ENCODE peak calls at places on chromosomes 13 and 19, in eight cellular contexts. One of them, this sample, is unnamed. For H3K27me3, the result is how much of the 10 kb centered on the place peaks cover.

GRCh38 chr13:85241045-85241444 is 558.2 kb downstream of the SLITRK6 start:
- DNase-seq in AG04450: peak
- DNase-seq in tibial nerve: no peak
- DNase-seq in psoas muscle: no peak
- DNase-seq in PC-9: no peak
- DNase-seq in fibroblast of lung: peak
- DNase-seq in RWPE2: no peak
- DNase-seq in GM23338: no peak
- DNase-seq in this sample: no peak

GRCh38 chr19:52206481-52206880 is 16.6 kb downstream of the PPP2R1A start:
- DNase-seq in AG04450: no peak
- DNase-seq in tibial nerve: no peak
- DNase-seq in psoas muscle: peak
- DNase-seq in PC-9: no peak
- DNase-seq in fibroblast of lung: no peak
- DNase-seq in RWPE2: no peak
- DNase-seq in GM23338: no peak
- DNase-seq in this sample: no peak

GRCh38 chr19:58274771-58275199 is 4.0 kb upstream of the ZNF8 start:
- DNase-seq in AG04450: no peak
- DNase-seq in tibial nerve: no peak
- DNase-seq in psoas muscle: no peak
- DNase-seq in PC-9: no peak
- DNase-seq in fibroblast of lung: peak
- DNase-seq in RWPE2: no peak
- DNase-seq in GM23338: no peak
- DNase-seq in this sample: no peak

GRCh38 chr13:110874508-110874960 is 40.3 kb downstream of the ANKRD10 start:
- DNase-seq in AG04450: no peak
- DNase-seq in tibial nerve: peak
- DNase-seq in psoas muscle: peak
- DNase-seq in PC-9: peak
- DNase-seq in fibroblast of lung: peak
- DNase-seq in RWPE2: no peak
- DNase-seq in GM23338: peak
- DNase-seq in this sample: peak

GRCh38 chr19:16100524-16100923 is 11.2 kb upstream of the RAB8A start:
- DNase-seq in AG04450: no peak
- DNase-seq in tibial nerve: no peak
- DNase-seq in psoas muscle: no peak
- DNase-seq in PC-9: no peak
- DNase-seq in fibroblast of lung: no peak
- DNase-seq in RWPE2: no peak
- DNase-seq in GM23338: no peak
- DNase-seq in this sample: no peak

GRCh38 chr13:74556002-74556551 is 421.9 kb upstream of the KLF12 start:
- DNase-seq in AG04450: no peak
- DNase-seq in tibial nerve: no peak
- DNase-seq in psoas muscle: no peak
- DNase-seq in PC-9: no peak
- DNase-seq in fibroblast of lung: no peak
- DNase-seq in RWPE2: no peak
- DNase-seq in GM23338: no peak
- DNase-seq in this sample: no peak

GRCh38 chr13:97280478-97280877 is 58.3 kb downstream of the MBNL2 start:
- DNase-seq in AG04450: no peak
- DNase-seq in tibial nerve: no peak
- DNase-seq in psoas muscle: no peak
- DNase-seq in PC-9: peak
- DNase-seq in fibroblast of lung: peak
- DNase-seq in RWPE2: no peak
- DNase-seq in GM23338: no peak
- DNase-seq in this sample: no peak

GRCh38 chr19:813359-814107 is 8.2 kb downstream of the PLPPR3 start:
- DNase-seq in AG04450: no peak
- DNase-seq in tibial nerve: no peak
- DNase-seq in psoas muscle: no peak
- DNase-seq in PC-9: no peak
- DNase-seq in fibroblast of lung: no peak
- DNase-seq in RWPE2: no peak
- DNase-seq in GM23338: peak
- DNase-seq in this sample: no peak

GRCh38 chr19:11342429-11342828 is 3.0 kb upstream of the RAB3D start:
- DNase-seq in AG04450: no peak
- DNase-seq in tibial nerve: no peak
- DNase-seq in psoas muscle: no peak
- DNase-seq in PC-9: no peak
- DNase-seq in fibroblast of lung: no peak
- DNase-seq in RWPE2: no peak
- DNase-seq in GM23338: no peak
- DNase-seq in this sample: no peak

GRCh38 chr19:56120371-56121179 is 520 bp downstream of the ZNF787 start:
- DNase-seq in AG04450: no peak
- DNase-seq in tibial nerve: peak
- DNase-seq in psoas muscle: peak
- DNase-seq in PC-9: peak
- DNase-seq in fibroblast of lung: peak
- DNase-seq in RWPE2: no peak
- DNase-seq in GM23338: peak
- DNase-seq in this sample: peak

GRCh38 chr13:109918179-109918651 is 131.8 kb upstream of the IRS2 start:
- DNase-seq in AG04450: no peak
- DNase-seq in tibial nerve: no peak
- DNase-seq in psoas muscle: peak
- DNase-seq in PC-9: no peak
- DNase-seq in fibroblast of lung: peak
- DNase-seq in RWPE2: no peak
- DNase-seq in GM23338: no peak
- DNase-seq in this sample: no peak

GRCh38 chr19:47142779-47143178 is 12.1 kb downstream of the SAE1 start:
- DNase-seq in AG04450: no peak
- DNase-seq in tibial nerve: no peak
- DNase-seq in psoas muscle: no peak
- DNase-seq in PC-9: peak
- DNase-seq in fibroblast of lung: no peak
- DNase-seq in RWPE2: no peak
- DNase-seq in GM23338: no peak
- DNase-seq in this sample: no peak

GRCh38 chr13:94590744-94591143 is 5.2 kb downstream of the TGDS start:
- DNase-seq in AG04450: no peak
- DNase-seq in tibial nerve: no peak
- DNase-seq in psoas muscle: no peak
- DNase-seq in PC-9: no peak
- DNase-seq in fibroblast of lung: no peak
- DNase-seq in RWPE2: no peak
- DNase-seq in GM23338: no peak
- DNase-seq in this sample: no peak

GRCh38 chr13:35930665-35931631 is 200.2 kb downstream of the DCLK1 start:
- DNase-seq in AG04450: no peak
- DNase-seq in tibial nerve: peak
- DNase-seq in psoas muscle: no peak
- DNase-seq in PC-9: no peak
- DNase-seq in fibroblast of lung: peak
- DNase-seq in RWPE2: no peak
- DNase-seq in GM23338: peak
- DNase-seq in this sample: no peak

DNA sequence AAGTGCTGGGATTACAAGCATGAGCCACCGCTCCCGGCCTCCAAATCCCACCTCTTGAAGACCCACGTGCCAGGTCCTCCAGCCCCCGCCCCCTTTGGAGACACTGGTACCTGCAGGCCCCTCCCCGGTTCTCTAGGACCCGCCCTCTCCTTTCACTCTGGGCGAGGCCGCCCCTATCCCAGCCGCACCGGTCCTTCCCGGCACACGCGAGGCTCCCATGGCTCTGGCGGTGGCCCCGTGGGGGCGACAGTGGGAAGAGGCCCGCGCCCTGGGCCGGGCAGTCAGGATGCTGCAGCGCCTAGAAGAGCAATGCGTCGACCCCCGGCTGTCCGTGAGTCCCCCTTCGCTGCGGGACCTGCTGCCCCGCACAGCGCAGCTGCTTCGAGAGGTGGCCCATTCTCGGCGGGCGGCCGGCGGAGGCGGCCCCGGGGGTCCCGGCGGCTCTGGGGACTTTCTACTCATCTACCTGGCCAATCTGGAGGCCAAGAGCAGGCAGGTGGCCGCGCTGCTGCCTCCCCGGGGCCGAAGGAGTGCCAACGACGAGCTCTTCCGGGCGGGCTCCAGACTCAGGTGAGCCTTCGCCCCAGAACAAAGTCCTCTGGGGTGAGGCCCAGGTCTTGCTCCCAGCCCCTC is at the start of gene CBLC:
- DNase-seq in AG04450: no peak
- DNase-seq in tibial nerve: no peak
- DNase-seq in psoas muscle: no peak
- DNase-seq in PC-9: peak
- DNase-seq in fibroblast of lung: no peak
- DNase-seq in RWPE2: peak
- DNase-seq in GM23338: peak
- DNase-seq in this sample: no peak
- TF ChIP-seq CTCF in AG04450: no peak
- TF ChIP-seq CTCF in tibial nerve: no peak
- TF ChIP-seq CTCF in psoas muscle: no peak
- TF ChIP-seq CTCF in PC-9: no peak
- TF ChIP-seq CTCF in fibroblast of lung: no peak
- TF ChIP-seq CTCF in RWPE2: peak
- TF ChIP-seq CTCF in GM23338: no peak
- TF ChIP-seq CTCF in this sample: no peak

GRCh38 chr19:28396259-28396940 is 816.6 kb downstream of the UQCRFS1 start:
- DNase-seq in AG04450: no peak
- DNase-seq in tibial nerve: no peak
- DNase-seq in psoas muscle: no peak
- DNase-seq in PC-9: no peak
- DNase-seq in fibroblast of lung: no peak
- DNase-seq in RWPE2: no peak
- DNase-seq in GM23338: peak
- DNase-seq in this sample: no peak

GRCh38 chr19:28399187-28399586 is 813.8 kb downstream of the UQCRFS1 start:
- DNase-seq in AG04450: no peak
- DNase-seq in tibial nerve: no peak
- DNase-seq in psoas muscle: no peak
- DNase-seq in PC-9: no peak
- DNase-seq in fibroblast of lung: no peak
- DNase-seq in RWPE2: no peak
- DNase-seq in GM23338: no peak
- DNase-seq in this sample: no peak

GRCh38 chr19:28393574-28394336 is 819.2 kb downstream of the UQCRFS1 start:
- DNase-seq in AG04450: no peak
- DNase-seq in tibial nerve: no peak
- DNase-seq in psoas muscle: no peak
- DNase-seq in PC-9: no peak
- DNase-seq in fibroblast of lung: no peak
- DNase-seq in RWPE2: no peak
- DNase-seq in GM23338: peak
- DNase-seq in this sample: no peak

GRCh38 chr19:28394705-28395104 is 818.2 kb downstream of the UQCRFS1 start:
- DNase-seq in AG04450: no peak
- DNase-seq in tibial nerve: no peak
- DNase-seq in psoas muscle: no peak
- DNase-seq in PC-9: no peak
- DNase-seq in fibroblast of lung: no peak
- DNase-seq in RWPE2: no peak
- DNase-seq in GM23338: no peak
- DNase-seq in this sample: no peak

GRCh38 chr19:28397311-28397710 is 815.6 kb downstream of the UQCRFS1 start:
- DNase-seq in AG04450: no peak
- DNase-seq in tibial nerve: no peak
- DNase-seq in psoas muscle: no peak
- DNase-seq in PC-9: no peak
- DNase-seq in fibroblast of lung: no peak
- DNase-seq in RWPE2: no peak
- DNase-seq in GM23338: no peak
- DNase-seq in this sample: no peak
- H3K4me3 ChIP-seq in AG04450: no peak
- H3K4me3 ChIP-seq in tibial nerve: no peak
- H3K4me3 ChIP-seq in psoas muscle: no peak
- H3K4me3 ChIP-seq in PC-9: no peak
- H3K4me3 ChIP-seq in fibroblast of lung: no peak
- H3K4me3 ChIP-seq in RWPE2: no peak
- H3K4me3 ChIP-seq in GM23338: no peak
- H3K4me3 ChIP-seq in this sample: no peak

DNA sequence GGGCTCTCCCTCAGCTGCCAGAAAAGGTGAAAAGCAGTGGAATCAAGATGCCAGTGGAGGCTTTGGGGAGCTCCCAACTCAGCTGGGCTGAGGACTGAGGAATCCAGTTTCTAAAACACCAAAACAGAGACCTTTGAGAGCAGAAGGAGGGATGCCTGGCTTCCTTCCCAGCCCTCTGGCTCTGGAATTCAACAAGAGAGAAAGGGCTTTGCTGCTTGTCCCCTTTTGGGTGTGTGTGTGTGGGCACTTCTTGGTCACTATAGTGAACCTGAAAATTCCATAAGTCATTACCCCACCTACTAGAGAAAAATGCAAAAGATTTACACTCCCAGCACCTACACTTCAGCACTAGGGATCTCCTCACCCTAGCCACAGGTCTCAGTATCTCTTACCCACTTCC is 30.3 kb upstream of the CYP2B6 start:
- DNase-seq in AG04450: no peak
- DNase-seq in tibial nerve: no peak
- DNase-seq in psoas muscle: no peak
- DNase-seq in PC-9: no peak
- DNase-seq in fibroblast of lung: no peak
- DNase-seq in RWPE2: no peak
- DNase-seq in GM23338: no peak
- DNase-seq in this sample: no peak
- H3K27me3 ChIP-seq in AG04450: under half
- H3K27me3 ChIP-seq in tibial nerve: under half
- H3K27me3 ChIP-seq in psoas muscle: under half
- H3K27me3 ChIP-seq in PC-9: under half
- H3K27me3 ChIP-seq in fibroblast of lung: under half
- H3K27me3 ChIP-seq in RWPE2: under half
- H3K27me3 ChIP-seq in GM23338: under half
- H3K27me3 ChIP-seq in this sample: under half

GRCh38 chr19:35404879-35405622 is 34.2 kb downstream of the GPR42 start:
- DNase-seq in AG04450: peak
- DNase-seq in tibial nerve: no peak
- DNase-seq in psoas muscle: peak
- DNase-seq in PC-9: peak
- DNase-seq in fibroblast of lung: peak
- DNase-seq in RWPE2: peak
- DNase-seq in GM23338: peak
- DNase-seq in this sample: peak

GRCh38 chr19:35410487-35410886 is 37.6 kb upstream of the FFAR2 start:
- DNase-seq in AG04450: no peak
- DNase-seq in tibial nerve: no peak
- DNase-seq in psoas muscle: no peak
- DNase-seq in PC-9: no peak
- DNase-seq in fibroblast of lung: no peak
- DNase-seq in RWPE2: no peak
- DNase-seq in GM23338: no peak
- DNase-seq in this sample: no peak

GRCh38 chr19:35407619-35408018 is 36.8 kb downstream of the GPR42 start:
- DNase-seq in AG04450: no peak
- DNase-seq in tibial nerve: no peak
- DNase-seq in psoas muscle: no peak
- DNase-seq in PC-9: no peak
- DNase-seq in fibroblast of lung: no peak
- DNase-seq in RWPE2: no peak
- DNase-seq in GM23338: no peak
- DNase-seq in this sample: no peak

GRCh38 chr19:35409191-35409590 is 38.3 kb downstream of the GPR42 start:
- DNase-seq in AG04450: no peak
- DNase-seq in tibial nerve: no peak
- DNase-seq in psoas muscle: no peak
- DNase-seq in PC-9: no peak
- DNase-seq in fibroblast of lung: no peak
- DNase-seq in RWPE2: peak
- DNase-seq in GM23338: no peak
- DNase-seq in this sample: no peak

GRCh38 chr19:35408284-35409171 is 37.7 kb downstream of the GPR42 start:
- DNase-seq in AG04450: no peak
- DNase-seq in tibial nerve: no peak
- DNase-seq in psoas muscle: no peak
- DNase-seq in PC-9: no peak
- DNase-seq in fibroblast of lung: no peak
- DNase-seq in RWPE2: peak
- DNase-seq in GM23338: no peak
- DNase-seq in this sample: peak
- TF ChIP-seq CTCF in AG04450: no peak
- TF ChIP-seq CTCF in tibial nerve: no peak
- TF ChIP-seq CTCF in psoas muscle: no peak
- TF ChIP-seq CTCF in PC-9: no peak
- TF ChIP-seq CTCF in fibroblast of lung: no peak
- TF ChIP-seq CTCF in RWPE2: no peak
- TF ChIP-seq CTCF in GM23338: no peak
- TF ChIP-seq CTCF in this sample: no peak